ENCODE peak calls at places on chromosomes 5 and 9, in seven cellular contexts. A is HCT116, D is tibial nerve, Y is ovary, J is heart left ventricle, V is sigmoid colon, W is gastrocnemius medialis. T is an unnamed sample.
A peak's percentile ranks its signal among the peaks of the same experiment; 100 is the strongest.

GRCh38 chr5:60377826-60378225 is 322.1 kb downstream of the DEPDC1B start:
- DNase-seq in V (no peak), W (no peak), D (no peak), J (no peak), Y (no peak), A (no peak), T (no peak)

GRCh38 chr9:81470864-81471263 is 218.5 kb downstream of the TLE1 start:
- DNase-seq in D (no peak), V (no peak), W (no peak), A (no peak), Y (no peak), J (no peak), T (no peak)

GRCh38 chr5:174951151-174951780 is 226.9 kb downstream of the MSX2 start:
- DNase-seq in D (no peak), J (peak; percentile 40), V (no peak), W (peak; percentile 6), A (peak; percentile 71), Y (no peak), T (peak; percentile 52)

GRCh38 chr5:72842816-72843215 is 26.4 kb downstream of the TNPO1 start:
- DNase-seq in A (peak; percentile 32), D (no peak), W (no peak), J (no peak), V (no peak), Y (no peak), T (no peak)

GRCh38 chr5:172505840-172506638 is 51.7 kb upstream of the SH3PXD2B start:
- DNase-seq in V (peak; percentile 33), J (no peak), D (no peak), A (no peak), Y (no peak), W (no peak), T (no peak)

GRCh38 chr5:14894748-14895147 is 23.2 kb upstream of the ANKH start:
- DNase-seq in D (no peak), W (no peak), J (no peak), V (no peak), A (no peak), Y (no peak), T (no peak)

GRCh38 chr5:148639081-148639480 is 15.2 kb downstream of the HTR4 start:
- DNase-seq in V (no peak), A (no peak), W (no peak), D (no peak), J (no peak), Y (no peak), T (no peak)

GRCh38 chr5:141476132-141476909 is 555 bp downstream of the PCDHGC3 start:
- DNase-seq in A (no peak), J (peak; percentile 66), D (peak; percentile 41), Y (peak; percentile 71), W (peak; percentile 29), V (peak; percentile 85), T (peak; percentile 71)

GRCh38 chr5:111453747-111454146 is 58.6 kb downstream of the STARD4 start:
- DNase-seq in Y (no peak), W (no peak), A (no peak), D (no peak), V (no peak), J (no peak), T (no peak)

GRCh38 chr5:156473271-156473935 is 146.4 kb downstream of the SGCD start:
- DNase-seq in V (no peak), D (no peak), Y (no peak), W (no peak), J (no peak), A (no peak), T (no peak)

GRCh38 chr5:121870489-121870888 is 18.8 kb downstream of the FTMT start:
- DNase-seq in Y (no peak), V (no peak), W (no peak), J (no peak), A (peak; percentile 4), D (no peak), T (no peak)

GRCh38 chr5:61202213-61202612 is 39.9 kb upstream of the SMIM15 start:
- DNase-seq in J (no peak), A (no peak), W (no peak), Y (no peak), V (no peak), D (no peak), T (no peak)

GRCh38 chr9:90003046-90003355 is 398.2 kb downstream of the GADD45G start:
- DNase-seq in Y (no peak), D (no peak), J (peak; percentile 65), A (no peak), W (no peak), V (no peak), T (peak; percentile 17)

GRCh38 chr9:135671591-135672041 is 8.5 kb downstream of the LCN9 start:
- DNase-seq in D (no peak), Y (no peak), J (no peak), V (peak; percentile 52), A (no peak), W (no peak), T (no peak)

GRCh38 chr5:87020099-87020934 is 247.4 kb upstream of the RASA1 start:
- DNase-seq in J (peak; percentile 63), A (no peak), W (peak; percentile 7), Y (no peak), D (no peak), V (no peak), T (peak; percentile 8)

GRCh38 chr5:59042201-59042600 is 459.3 kb downstream of the RAB3C start:
- DNase-seq in Y (no peak), J (no peak), A (no peak), V (no peak), W (no peak), D (no peak), T (no peak)

GRCh38 chr5:135310328-135310989 is 88.6 kb downstream of the MACROH2A1 start:
- DNase-seq in Y (no peak), W (no peak), D (no peak), J (no peak), A (no peak), V (no peak), T (no peak)

GRCh38 chr5:15117691-15118090 is 246.1 kb upstream of the ANKH start:
- DNase-seq in Y (no peak), J (no peak), A (no peak), W (no peak), D (no peak), V (no peak), T (no peak)

GRCh38 chr9:97505845-97506244 is 4.4 kb downstream of the TMOD1 start:
- DNase-seq in W (no peak), J (no peak), A (no peak), D (no peak), Y (no peak), V (no peak), T (no peak)
- H3K27me3 ChIP-seq in W (no peaks in the 10 kb centered on the region), J (no peaks in the 10 kb centered on the region), A (no peaks in the 10 kb centered on the region), D (no peaks in the 10 kb centered on the region), Y (no peaks in the 10 kb centered on the region), V (no peaks in the 10 kb centered on the region), T (no peaks in the 10 kb centered on the region)

GRCh38 chr9:691825-692363 is 149.6 kb upstream of the DMRT1 start:
- DNase-seq in W (no peak), A (no peak), J (no peak), V (no peak), D (no peak), Y (no peak), T (peak; percentile 17)

GRCh38 chr9:694499-695154 is 146.9 kb upstream of the DMRT1 start:
- DNase-seq in V (no peak), Y (no peak), W (peak; percentile 65), A (no peak), D (no peak), J (peak; percentile 35), T (peak; percentile 55)

GRCh38 chr9:692636-693459 is 148.6 kb upstream of the DMRT1 start:
- DNase-seq in V (no peak), D (no peak), A (no peak), W (no peak), J (no peak), Y (no peak), T (no peak)

GRCh38 chr9:695252-695651 is 146.2 kb upstream of the DMRT1 start:
- DNase-seq in Y (no peak), A (no peak), V (no peak), D (no peak), W (no peak), J (no peak), T (no peak)

GRCh38 chr9:693460-694390 is 147.8 kb upstream of the DMRT1 start:
- DNase-seq in Y (peak; percentile 58), W (peak; percentile 74), V (peak; percentile 93), A (no peak), D (no peak), J (peak; percentile 80), T (peak; percentile 65)
- TF ChIP-seq POLR2A in Y (no peak), W (peak; percentile 68), V (peak; percentile 39), A (no peak), D (no peak), J (peak; percentile 8), T (no peak)

GRCh38 chr9:113649054-113649453 is 185.5 kb downstream of the RGS3 start:
- DNase-seq in Y (no peak), A (no peak), D (no peak), J (peak; percentile 89), W (no peak), V (peak; percentile 94), T (peak; percentile 78)

GRCh38 chr9:113648586-113648985 is 185.1 kb downstream of the RGS3 start:
- DNase-seq in A (no peak), J (no peak), D (no peak), W (no peak), V (no peak), Y (no peak), T (no peak)

GRCh38 chr9:113646946-113647914 is 183.7 kb downstream of the RGS3 start:
- DNase-seq in Y (no peak), W (no peak), V (peak; percentile 54), J (no peak), D (no peak), A (no peak), T (no peak)

GRCh38 chr9:113646491-113646890 is 183.0 kb downstream of the RGS3 start:
- DNase-seq in A (no peak), J (no peak), D (no peak), V (peak; percentile 7), W (no peak), Y (no peak), T (no peak)

GRCh38 chr9:113648048-113648447 is 184.5 kb downstream of the RGS3 start:
- DNase-seq in J (no peak), A (no peak), Y (no peak), D (no peak), V (peak; percentile 50), W (no peak), T (no peak)
- H3K27me3 ChIP-seq in J (no peaks in the 10 kb centered on the region), A (no peaks in the 10 kb centered on the region), Y (no peaks in the 10 kb centered on the region), D (no peaks in the 10 kb centered on the region), V (no peaks in the 10 kb centered on the region), W (no peaks in the 10 kb centered on the region), T (no peaks in the 10 kb centered on the region)

GRCh38 chr9:113380869-113381378 is 4.1 kb upstream of the HDHD3 start:
- DNase-seq in W (no peak), Y (no peak), A (no peak), J (no peak), D (no peak), V (no peak), T (peak; percentile 35)

GRCh38 chr9:113373676-113374392 is 3.0 kb downstream of the HDHD3 start:
- DNase-seq in Y (no peak), J (no peak), W (no peak), D (no peak), V (no peak), A (no peak), T (no peak)

GRCh38 chr9:113375057-113376023 is 1.4 kb downstream of the HDHD3 start:
- DNase-seq in A (no peak), J (no peak), V (no peak), D (no peak), W (no peak), Y (no peak), T (no peak)

GRCh38 chr9:113373255-113373654 is 3.5 kb downstream of the HDHD3 start:
- DNase-seq in D (no peak), J (no peak), A (no peak), V (no peak), W (no peak), Y (no peak), T (no peak)

GRCh38 chr9:113376634-113377531 is at the start of gene HDHD3:
- DNase-seq in V (peak; percentile 93), A (peak; percentile 48), W (peak; percentile 67), J (peak; percentile 80), D (peak; percentile 51), Y (peak; percentile 84), T (peak; percentile 91)
- TF ChIP-seq POLR2A in V (peak; percentile 74), A (peak; percentile 49), W (peak; percentile 30), J (no peak), D (peak; percentile 51), Y (peak; percentile 65), T (peak; percentile 75)

T was measured in thyroid gland.